ENCODE peak calls at places on chromosome 2, in five cellular contexts. Z is foreskin fibroblast, Q is T follicular helper cell, H is RWPE1, N is nephron progenitor cell. R is an unnamed sample.

GRCh38 chr2:143282684-143283083 is 153.5 kb downstream of the ARHGAP15 start:
- DNase-seq in Z (no peak), Q (no peak), H (no peak), N (peak), R (no peak)

GRCh38 chr2:157302492-157303099 is 23.0 kb downstream of the ERMN start:
- DNase-seq in Z (peak), Q (peak), H (peak), N (peak), R (peak)

GRCh38 chr2:83017366-83018090 is 1441.6 kb downstream of the SUCLG1 start:
- DNase-seq in Z (no peak), Q (no peak), H (peak), N (no peak), R (peak)

GRCh38 chr2:216695401-216695821 is at the start of gene IGFBP5:
- DNase-seq in Z (peak), Q (no peak), H (no peak), N (peak), R (peak)

GRCh38 chr2:132421198-132421780 is 4.7 kb downstream of the GPR39 start:
- DNase-seq in Z (no peak), Q (no peak), H (no peak), N (no peak), R (peak)

GRCh38 chr2:74777161-74777900 is 56.6 kb upstream of the HK2 start:
- DNase-seq in Z (no peak), Q (no peak), H (no peak), N (no peak), R (no peak)

GRCh38 chr2:224058048-224058775 is 19.1 kb upstream of the SERPINE2 start:
- DNase-seq in Z (no peak), Q (no peak), H (no peak), N (no peak), R (no peak)

GRCh38 chr2:67776276-67776675 is 286.5 kb downstream of the C1D start:
- DNase-seq in Z (peak), Q (no peak), H (no peak), N (no peak), R (no peak)

GRCh38 chr2:43331428-43331827 is 105.0 kb upstream of the ZFP36L2 start:
- DNase-seq in Z (no peak), Q (no peak), H (no peak), N (no peak), R (no peak)

GRCh38 chr2:72147303-72147970 is at the start of gene CYP26B1:
- DNase-seq in Z (no peak), Q (no peak), H (no peak), N (peak), R (no peak)

GRCh38 chr2:105852066-105852465 is 107.4 kb downstream of the NCK2 start:
- DNase-seq in Z (no peak), Q (no peak), H (no peak), N (no peak), R (no peak)

GRCh38 chr2:222057249-222058073 is 241.3 kb downstream of the PAX3 start:
- DNase-seq in Z (no peak), Q (no peak), H (peak), N (no peak), R (no peak)

GRCh38 chr2:191165190-191165643 is 14.4 kb upstream of the STAT4 start:
- DNase-seq in Z (peak), Q (no peak), H (peak), N (no peak), R (peak)

GRCh38 chr2:181857471-181857870 is 34.1 kb upstream of the ITPRID2 start:
- DNase-seq in Z (no peak), Q (no peak), H (peak), N (no peak), R (peak)

GRCh38 chr2:25700221-25700660 is 26.9 kb upstream of the DTNB start:
- DNase-seq in Z (peak), Q (peak), H (peak), N (peak), R (peak)

GRCh38 chr2:3059111-3059990 is 318.3 kb downstream of the EIPR1 start:
- DNase-seq in Z (no peak), Q (no peak), H (no peak), N (no peak), R (no peak)

GRCh38 chr2:219500135-219500534 is 1.4 kb downstream of the GMPPA start:
- DNase-seq in Z (no peak), Q (no peak), H (no peak), N (no peak), R (no peak)

GRCh38 chr2:39659765-39660611 is 5.7 kb upstream of the TMEM178A start:
- DNase-seq in Z (no peak), Q (no peak), H (no peak), N (no peak), R (peak)

GRCh38 chr2:18900691-18901113 is 311.3 kb upstream of the NT5C1B start:
- DNase-seq in Z (peak), Q (no peak), H (no peak), N (no peak), R (no peak)

GRCh38 chr2:38377501-38378258 is 607 bp upstream of the ATL2 start:
- DNase-seq in Z (peak), Q (no peak), H (peak), N (no peak), R (no peak)

GRCh38 chr2:172454404-172455120 is 27.2 kb downstream of the ITGA6 start:
- DNase-seq in Z (no peak), Q (no peak), H (no peak), N (no peak), R (no peak)

GRCh38 chr2:84223191-84223590 is 235.9 kb downstream of the SUCLG1 start:
- DNase-seq in Z (no peak), Q (no peak), H (peak), N (no peak), R (peak)

GRCh38 chr2:181235683-181236459 is 221.3 kb upstream of the ITGA4 start:
- DNase-seq in Z (no peak), Q (no peak), H (no peak), N (no peak), R (no peak)

GRCh38 chr2:74843371-74844298 is 9.7 kb downstream of the HK2 start:
- DNase-seq in Z (peak), Q (no peak), H (no peak), N (no peak), R (peak)

GRCh38 chr2:176768185-176768584 is 444.4 kb upstream of the HNRNPA3 start:
- DNase-seq in Z (no peak), Q (no peak), H (no peak), N (no peak), R (no peak)

GRCh38 chr2:181396575-181397062 is 60.6 kb upstream of the ITGA4 start:
- DNase-seq in Z (peak), Q (no peak), H (no peak), N (no peak), R (no peak)

GRCh38 chr2:10283106-10284062 is 19.3 kb upstream of the HPCAL1 start:
- DNase-seq in Z (peak), Q (no peak), H (peak), N (no peak), R (peak)

GRCh38 chr2:30510409-30510808 is 63.4 kb downstream of the LCLAT1 start:
- DNase-seq in Z (no peak), Q (no peak), H (no peak), N (no peak), R (no peak)

GRCh38 chr2:65055427-65056214 is 595 bp upstream of the CEP68 start:
- DNase-seq in Z (no peak), Q (peak), H (no peak), N (peak), R (peak)

GRCh38 chr2:163800889-163801498 is 65.2 kb upstream of the FIGN start:
- DNase-seq in Z (no peak), Q (no peak), H (no peak), N (peak), R (no peak)

R was measured in bronchial epithelial cell.